ENCODE peak calls at places on chromosomes 13 and 19, in six cellular contexts. Y is ascending aorta, S is tibial nerve, L is T1000, W is NCI-H1092, J is ELF-1. B is an unnamed sample.

GRCh38 chr13:83881031-83881727 is 1.1 kb downstream of the SLITRK1 start:
- DNase-seq in S (no peak), Y (no peak), J (no peak), L (no peak), W (peak; percentile 5), B (no peak)

GRCh38 chr13:106348032-106348431 is 187.4 kb downstream of the EFNB2 start:
- DNase-seq in W (no peak), L (no peak), Y (no peak), S (no peak), J (peak; percentile 64), B (no peak)

GRCh38 chr13:95237310-95237870 is 63.9 kb downstream of the ABCC4 start:
- DNase-seq in W (no peak), Y (no peak), J (no peak), S (no peak), L (no peak), B (no peak)

GRCh38 chr13:40024578-40024952 is 369.1 kb downstream of the COG6 start:
- DNase-seq in S (no peak), W (no peak), L (no peak), J (no peak), Y (no peak), B (no peak)

GRCh38 chr19:18503971-18504885 is 17.6 kb downstream of the ELL start:
- DNase-seq in S (no peak), Y (no peak), J (no peak), W (no peak), L (no peak), B (no peak)

GRCh38 chr19:38057954-38058690 is 151.1 kb downstream of the SIPA1L3 start:
- DNase-seq in W (peak; percentile 87), S (no peak), Y (no peak), L (no peak), J (peak; percentile 63), B (no peak)

GRCh38 chr19:57587529-57587928 is 3.6 kb downstream of the ZIK1 start:
- DNase-seq in W (no peak), S (no peak), L (peak; percentile 38), J (no peak), Y (no peak), B (no peak)

GRCh38 chr19:31535691-31536460 is 186.6 kb upstream of the TSHZ3 start:
- DNase-seq in S (no peak), J (no peak), L (no peak), Y (no peak), W (no peak), B (peak; percentile 16)

GRCh38 chr13:25214371-25215252 is 42.5 kb upstream of the AMER2 start:
- DNase-seq in S (peak; percentile 43), W (no peak), L (no peak), J (peak; percentile 21), Y (peak; percentile 19), B (no peak)

GRCh38 chr13:47826481-47826880 is 174.6 kb downstream of the SUCLA2 start:
- DNase-seq in S (no peak), Y (no peak), L (no peak), J (no peak), W (no peak), B (no peak)

GRCh38 chr19:18046066-18046718 is 38.2 kb downstream of the ARRDC2 start:
- DNase-seq in Y (no peak), W (no peak), L (peak; percentile 79), S (no peak), J (no peak), B (peak; percentile 71)

GRCh38 chr19:873084-874019 is 13.9 kb downstream of the CFD start:
- DNase-seq in S (no peak), J (no peak), W (no peak), L (peak; percentile 86), Y (no peak), B (no peak)

GRCh38 chr13:33262069-33262487 is 23.5 kb downstream of the STARD13 start:
- DNase-seq in S (no peak), L (no peak), J (peak; percentile 18), W (no peak), Y (no peak), B (no peak)

GRCh38 chr19:36257512-36257876 is 42.6 kb downstream of the ZNF146 start:
- DNase-seq in L (no peak), J (peak; percentile 86), Y (no peak), S (no peak), W (no peak), B (no peak)

GRCh38 chr19:55654833-55655647 is at the start of gene U2AF2:
- DNase-seq in W (peak; percentile 88), J (peak; percentile 95), Y (peak; percentile 97), S (peak; percentile 92), L (peak; percentile 88), B (peak; percentile 94)

GRCh38 chr19:19475845-19476828 is 39.2 kb downstream of the TSSK6 start:
- DNase-seq in W (no peak), Y (no peak), S (no peak), L (no peak), J (peak; percentile 69), B (no peak)

GRCh38 chr19:11551603-11552235 is 7.3 kb downstream of the ELOF1 start:
- DNase-seq in S (no peak), L (no peak), J (peak; percentile 72), Y (no peak), W (no peak), B (no peak)

GRCh38 chr13:113548171-113548641 is 36.3 kb upstream of the TFDP1 start:
- DNase-seq in W (peak; percentile 58), Y (peak; percentile 62), J (peak; percentile 46), S (no peak), L (no peak), B (no peak)

GRCh38 chr19:54206831-54207177 is 6.1 kb downstream of the RPS9 start:
- DNase-seq in L (no peak), W (no peak), J (no peak), S (no peak), Y (no peak), B (no peak)

GRCh38 chr13:45851171-45851889 is at the start of gene SIAH3:
- DNase-seq in S (no peak), J (peak; percentile 30), W (peak; percentile 43), Y (no peak), L (no peak), B (no peak)

GRCh38 chr19:50992666-50993035 is 8.8 kb downstream of the KLK8 start:
- DNase-seq in S (no peak), L (no peak), W (no peak), Y (no peak), J (no peak), B (no peak)

GRCh38 chr19:6161271-6161850 is 25.9 kb downstream of the ACSBG2 start:
- DNase-seq in L (no peak), J (peak; percentile 98), S (no peak), Y (peak; percentile 58), W (no peak), B (peak; percentile 60)

GRCh38 chr13:51764184-51765141 is 39.5 kb downstream of the DHRS12 start:
- DNase-seq in W (no peak), Y (peak; percentile 80), J (no peak), L (peak; percentile 27), S (peak; percentile 59), B (peak; percentile 87)

GRCh38 chr13:20671789-20672188 is 31.7 kb upstream of the IL17D start:
- DNase-seq in L (no peak), Y (no peak), W (no peak), S (no peak), J (no peak), B (no peak)

GRCh38 chr13:99528547-99528946 is 27.3 kb downstream of the TM9SF2 start:
- DNase-seq in Y (no peak), L (no peak), J (no peak), S (no peak), W (peak; percentile 7), B (no peak)

GRCh38 chr19:2282062-2282861 is at the start of gene PEAK3:
- DNase-seq in L (no peak), J (peak; percentile 67), S (peak; percentile 41), Y (peak; percentile 80), W (no peak), B (peak; percentile 84)

GRCh38 chr19:12778020-12778904 is 2.9 kb upstream of the HOOK2 start:
- DNase-seq in S (no peak), W (peak; percentile 73), L (no peak), Y (peak; percentile 86), J (peak; percentile 57), B (peak; percentile 81)

GRCh38 chr13:80924596-80924995 is 583.7 kb upstream of the SPRY2 start:
- DNase-seq in Y (no peak), J (no peak), L (no peak), W (no peak), S (no peak), B (no peak)

GRCh38 chr13:60448907-60449510 is 52.0 kb downstream of the TDRD3 start:
- DNase-seq in W (no peak), J (no peak), S (no peak), L (no peak), Y (no peak), B (no peak)